ENCODE peak calls at places on chromosomes 2 and 18, in five cellular contexts. One of them, this sample, is unnamed.

GRCh38 chr2:26849056-26850001 is 1.4 kb downstream of the DPYSL5 start:
- DNase-seq in endothelial cell: no peak
- DNase-seq in amniotic stem cell: no peak
- DNase-seq in HT1080: no peak
- DNase-seq in H4: no peak
- DNase-seq in this sample: no peak

GRCh38 chr18:50058731-50059130 is 136.2 kb downstream of the MYO5B start:
- DNase-seq in endothelial cell: no peak
- DNase-seq in amniotic stem cell: no peak
- DNase-seq in HT1080: no peak
- DNase-seq in H4: no peak
- DNase-seq in this sample: no peak

GRCh38 chr2:26462511-26463251 is 15.2 kb downstream of the OTOF start:
- DNase-seq in endothelial cell: peak; percentile 73
- DNase-seq in amniotic stem cell: no peak
- DNase-seq in HT1080: peak; percentile 36
- DNase-seq in H4: peak; percentile 57
- DNase-seq in this sample: peak; percentile 67

GRCh38 chr2:165573534-165574461 is 104.3 kb downstream of the CSRNP3 start:
- DNase-seq in endothelial cell: peak; percentile 66
- DNase-seq in amniotic stem cell: no peak
- DNase-seq in HT1080: no peak
- DNase-seq in H4: peak; percentile 42
- DNase-seq in this sample: no peak

GRCh38 chr2:238094438-238095022 is 5.6 kb upstream of the ESPNL start:
- DNase-seq in endothelial cell: no peak
- DNase-seq in amniotic stem cell: no peak
- DNase-seq in HT1080: no peak
- DNase-seq in H4: no peak
- DNase-seq in this sample: no peak

GRCh38 chr2:173571021-173571821 is 216.5 kb downstream of the CDCA7 start:
- DNase-seq in endothelial cell: peak; percentile 11
- DNase-seq in amniotic stem cell: no peak
- DNase-seq in HT1080: peak; percentile 73
- DNase-seq in H4: peak; percentile 33
- DNase-seq in this sample: peak; percentile 16

GRCh38 chr2:74548919-74549684 is 4.6 kb downstream of the LOXL3 start:
- DNase-seq in endothelial cell: peak; percentile 34
- DNase-seq in amniotic stem cell: peak; percentile 25
- DNase-seq in HT1080: no peak
- DNase-seq in H4: no peak
- DNase-seq in this sample: peak; percentile 73

GRCh38 chr2:208820289-208820688 is 413.7 kb downstream of the PTH2R start:
- DNase-seq in endothelial cell: no peak
- DNase-seq in amniotic stem cell: no peak
- DNase-seq in HT1080: peak; percentile 10
- DNase-seq in H4: no peak
- DNase-seq in this sample: peak; percentile 8

GRCh38 chr2:236628256-236628961 is 58.8 kb downstream of the ACKR3 start:
- DNase-seq in endothelial cell: no peak
- DNase-seq in amniotic stem cell: no peak
- DNase-seq in HT1080: no peak
- DNase-seq in H4: no peak
- DNase-seq in this sample: no peak

This sample was measured in COLO829.